ENCODE peak calls at places on chromosomes 6 and 20, in seven cellular contexts. S is bronchial epithelial cell, A is DND-41, Q is foreskin keratinocyte, R is fibroblast of the aortic adventitia, U is fibroblast of pulmonary artery, O is neural progenitor cell. I is an unnamed sample.

GRCh38 chr6:151240861-151241642 is 1.3 kb downstream of the AKAP12 start:
- DNase-seq in S (peak; percentile 58), A (no peak), Q (peak; percentile 20), R (peak; percentile 85), U (peak; percentile 81), O (peak; percentile 75), I (peak; percentile 32)

GRCh38 chr6:37049990-37050853 is 44.8 kb downstream of the FGD2 start:
- DNase-seq in S (no peak), A (peak; percentile 91), Q (no peak), R (no peak), U (no peak), O (no peak), I (peak; percentile 75)

GRCh38 chr6:26576929-26577719 is 19.6 kb upstream of the ABT1 start:
- DNase-seq in S (peak; percentile 74), A (peak; percentile 62), Q (peak; percentile 60), R (peak; percentile 90), U (peak; percentile 80), O (peak; percentile 84), I (no peak)

GRCh38 chr6:70337379-70338073 is 34.6 kb upstream of the COL9A1 start:
- DNase-seq in S (peak; percentile 26), A (no peak), Q (no peak), R (no peak), U (no peak), O (no peak), I (no peak)

GRCh38 chr20:61866165-61866564 is 199.5 kb downstream of the TAF4 start:
- DNase-seq in S (no peak), A (no peak), Q (no peak), R (no peak), U (no peak), O (no peak), I (no peak)

GRCh38 chr6:70369332-70369950 is 43.9 kb upstream of the FAM135A start:
- DNase-seq in S (peak; percentile 69), A (peak; percentile 66), Q (peak; percentile 34), R (peak; percentile 72), U (peak; percentile 76), O (peak; percentile 73), I (peak; percentile 46)

GRCh38 chr20:38255389-38255788 is 5.1 kb downstream of the KIAA1755 start:
- DNase-seq in S (no peak), A (no peak), Q (no peak), R (peak; percentile 70), U (peak; percentile 30), O (no peak), I (no peak)

GRCh38 chr6:39493174-39493573 is 170.7 kb upstream of the KCNK16 start:
- DNase-seq in S (peak; percentile 2), A (no peak), Q (no peak), R (no peak), U (peak; percentile 13), O (no peak), I (no peak)

GRCh38 chr6:155171109-155171746 is 92.6 kb upstream of the CLDN20 start:
- DNase-seq in S (peak; percentile 96), A (no peak), Q (peak; percentile 81), R (peak; percentile 93), U (peak; percentile 92), O (no peak), I (peak; percentile 78)

GRCh38 chr6:134826889-134827737 is 122.8 kb downstream of the ALDH8A1 start:
- DNase-seq in S (peak; percentile 76), A (no peak), Q (peak; percentile 81), R (peak; percentile 100), U (peak; percentile 98), O (no peak), I (no peak)

GRCh38 chr20:16661738-16662137 is 68.1 kb upstream of the SNRPB2 start:
- DNase-seq in S (no peak), A (no peak), Q (no peak), R (peak; percentile 12), U (no peak), O (no peak), I (no peak)

GRCh38 chr6:19713411-19713810 is 123.8 kb upstream of the ID4 start:
- DNase-seq in S (peak; percentile 34), A (no peak), Q (no peak), R (no peak), U (peak; percentile 46), O (no peak), I (no peak)

GRCh38 chr6:164057876-164058275 is 643.4 kb downstream of the QKI start:
- DNase-seq in S (no peak), A (no peak), Q (no peak), R (no peak), U (no peak), O (no peak), I (no peak)

GRCh38 chr6:8114956-8115355 is 12.6 kb upstream of the EEF1E1 start:
- DNase-seq in S (no peak), A (no peak), Q (no peak), R (no peak), U (no peak), O (no peak), I (no peak)

GRCh38 chr6:3640868-3641267 is 110.6 kb downstream of the PXDC1 start:
- DNase-seq in S (no peak), A (no peak), Q (no peak), R (no peak), U (no peak), O (no peak), I (no peak)

GRCh38 chr6:5950448-5950847 is 56.3 kb downstream of the NRN1 start:
- DNase-seq in S (peak; percentile 4), A (no peak), Q (no peak), R (no peak), U (no peak), O (peak; percentile 41), I (peak; percentile 28)

GRCh38 chr20:57392512-57393271 is 1.5 kb downstream of the RBM38 start:
- DNase-seq in S (no peak), A (peak; percentile 88), Q (no peak), R (no peak), U (no peak), O (no peak), I (peak; percentile 59)

GRCh38 chr6:12064125-12064524 is 52.0 kb downstream of the HIVEP1 start:
- DNase-seq in S (no peak), A (no peak), Q (no peak), R (peak; percentile 20), U (no peak), O (no peak), I (no peak)

GRCh38 chr20:63707558-63708300 is at the start of the genes ARFRP1 and ZGPAT:
- DNase-seq in S (peak; percentile 44), A (peak; percentile 91), Q (no peak), R (peak; percentile 68), U (peak; percentile 79), O (peak; percentile 95), I (peak; percentile 95)

GRCh38 chr6:138486249-138487121 is 12.8 kb downstream of the NHSL1 start:
- DNase-seq in S (peak; percentile 53), A (no peak), Q (peak; percentile 33), R (no peak), U (no peak), O (no peak), I (no peak)

GRCh38 chr20:32249030-32249738 is 28.3 kb upstream of the KIF3B start:
- DNase-seq in S (no peak), A (no peak), Q (no peak), R (no peak), U (no peak), O (no peak), I (no peak)

GRCh38 chr6:158817298-158818007 is 1.7 kb downstream of the EZR start:
- DNase-seq in S (no peak), A (peak; percentile 36), Q (no peak), R (peak; percentile 26), U (no peak), O (peak; percentile 44), I (no peak)

GRCh38 chr6:57268294-57268640 is 46.2 kb upstream of the RAB23 start:
- DNase-seq in S (no peak), A (no peak), Q (no peak), R (no peak), U (no peak), O (no peak), I (no peak)
- TF ChIP-seq CTCF in S (no peak), A (no peak), Q (no peak), R (no peak), U (no peak), O (peak; percentile 0), I (no peak)

DNA sequence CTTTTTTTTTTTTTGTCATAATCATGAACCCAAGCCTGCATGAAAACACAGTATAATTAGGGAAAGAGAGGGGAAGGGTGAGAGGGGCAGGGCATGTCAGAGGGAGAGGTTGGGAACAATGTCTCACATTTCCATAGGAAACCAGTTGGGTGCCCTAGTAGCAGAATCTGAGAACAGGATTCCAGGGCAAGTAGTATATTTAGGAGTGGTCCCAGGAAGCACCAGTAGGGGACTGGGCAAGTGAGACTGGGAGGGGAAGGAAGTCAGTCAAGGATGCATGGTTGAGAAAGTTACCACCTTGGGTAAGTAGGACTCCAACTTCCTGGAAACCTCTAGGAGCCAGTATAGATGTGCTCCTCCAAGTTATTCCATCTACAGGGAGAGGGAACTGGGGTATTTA is 88.6 kb upstream of the MAFB start:
- DNase-seq in S (no peak), A (no peak), Q (no peak), R (no peak), U (no peak), O (no peak), I (no peak)
- TF ChIP-seq CTCF in S (no peak), A (no peak), Q (no peak), R (no peak), U (no peak), O (no peak), I (no peak)

GRCh38 chr6:123398072-123398471 is 238.7 kb downstream of the TRDN start:
- DNase-seq in S (no peak), A (no peak), Q (no peak), R (no peak), U (no peak), O (no peak), I (no peak)

GRCh38 chr6:123393333-123393732 is 243.4 kb downstream of the TRDN start:
- DNase-seq in S (peak; percentile 39), A (no peak), Q (no peak), R (peak; percentile 39), U (peak; percentile 9), O (no peak), I (no peak)
- TF ChIP-seq CTCF in S (peak; percentile 21), A (peak; percentile 48), Q (peak; percentile 56), R (peak; percentile 37), U (peak; percentile 21), O (peak; percentile 47), I (no peak)

GRCh38 chr20:5156670-5157448 is 30.1 kb downstream of the CDS2 start:
- DNase-seq in S (no peak), A (no peak), Q (no peak), R (peak; percentile 35), U (peak; percentile 48), O (no peak), I (no peak)

GRCh38 chr20:5161536-5162164 is 34.8 kb downstream of the CDS2 start:
- DNase-seq in S (no peak), A (no peak), Q (no peak), R (no peak), U (no peak), O (no peak), I (no peak)

GRCh38 chr20:5160882-5161281 is 34.1 kb downstream of the CDS2 start:
- DNase-seq in S (no peak), A (no peak), Q (no peak), R (no peak), U (no peak), O (no peak), I (no peak)

GRCh38 chr20:5164645-5165399 is 38.0 kb downstream of the CDS2 start:
- DNase-seq in S (no peak), A (no peak), Q (no peak), R (no peak), U (no peak), O (no peak), I (no peak)

DNA sequence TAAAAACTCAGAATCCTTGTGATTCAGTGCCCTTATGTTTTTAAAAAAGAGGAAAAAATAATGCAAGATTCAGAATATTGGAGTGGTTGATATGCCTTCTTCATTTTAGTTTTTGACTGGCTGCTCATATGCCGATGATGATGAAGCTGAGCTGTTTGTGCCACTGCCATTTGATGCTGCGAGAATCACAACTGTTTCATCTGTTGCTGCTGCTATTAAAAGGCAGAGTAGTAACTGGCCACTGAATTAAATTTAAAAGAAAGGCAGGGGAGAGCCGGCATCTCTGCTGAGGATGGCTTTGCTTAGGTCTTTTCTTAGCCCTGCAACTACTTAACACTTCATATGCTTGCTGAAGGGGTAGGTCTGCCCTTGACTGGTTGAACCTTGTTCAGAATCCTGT is 33.1 kb downstream of the CDS2 start:
- DNase-seq in S (no peak), A (no peak), Q (no peak), R (no peak), U (no peak), O (no peak), I (no peak)
- TF ChIP-seq CTCF in S (no peak), A (no peak), Q (no peak), R (no peak), U (no peak), O (no peak), I (no peak)

I was measured in GM13977.